ENCODE peak calls at places on chromosomes 1 and 21, in six cellular contexts. A is fibroblast of mammary gland; B is esophagus squamous epithelium; F is activated effector memory CD4-positive, alpha-beta T cell treated with Interleukin-2 at 50 U/mL for 16 hours; K is neural crest cell; P is lower leg skin. L is an unnamed sample.

GRCh38 chr1:66271216-66271903 is 262.6 kb upstream of the SGIP1 start:
- DNase-seq in A (peak; percentile 99), F (no peak), B (no peak), K (peak; percentile 37), P (peak; percentile 94), L (peak; percentile 99)

GRCh38 chr1:16126160-16126559 is 29.7 kb downstream of the EPHA2 start:
- DNase-seq in F (no peak), K (no peak), B (no peak), A (no peak), P (no peak), L (no peak)

GRCh38 chr1:185156321-185156853 is 366 bp downstream of the TRMT1L start:
- DNase-seq in A (no peak), K (no peak), F (no peak), B (no peak), P (peak; percentile 91), L (no peak)

GRCh38 chr21:41767606-41768370 is 936 bp upstream of the RIPK4 start:
- DNase-seq in B (no peak), A (no peak), K (no peak), P (no peak), F (no peak), L (peak; percentile 21)

GRCh38 chr1:32874860-32875793 is 4.4 kb upstream of the FNDC5 start:
- DNase-seq in A (no peak), P (peak; percentile 61), K (no peak), F (no peak), B (no peak), L (no peak)

GRCh38 chr1:165580931-165581871 is 37.4 kb downstream of the LRRC52 start:
- DNase-seq in A (peak; percentile 35), K (no peak), P (no peak), B (no peak), F (no peak), L (peak; percentile 29)

GRCh38 chr1:32239790-32240139 is 7.3 kb upstream of the FAM167B start:
- DNase-seq in A (no peak), B (no peak), K (no peak), P (no peak), F (no peak), L (no peak)

GRCh38 chr1:224615861-224616760 is at the start of gene CNIH3:
- DNase-seq in P (peak; percentile 85), F (no peak), B (no peak), K (peak; percentile 31), A (peak; percentile 84), L (peak; percentile 65)

GRCh38 chr1:53627031-53627430 is 111.9 kb downstream of the GLIS1 start:
- DNase-seq in K (no peak), A (no peak), P (peak; percentile 80), B (no peak), F (no peak), L (no peak)

GRCh38 chr1:202349263-202349928 is 897 bp downstream of the PPP1R12B start:
- DNase-seq in A (peak; percentile 79), B (no peak), F (no peak), K (no peak), P (no peak), L (peak; percentile 89)

GRCh38 chr1:94237291-94238226 is at the start of gene ARHGAP29:
- DNase-seq in K (peak; percentile 73), P (peak; percentile 94), F (no peak), B (no peak), A (peak; percentile 58), L (peak; percentile 76)

GRCh38 chr1:25616932-25617625 is 488 bp downstream of the MAN1C1 start:
- DNase-seq in A (no peak), B (no peak), P (peak; percentile 86), K (no peak), F (no peak), L (no peak)

GRCh38 chr1:192524223-192524622 is 51.4 kb upstream of the RGS1 start:
- DNase-seq in A (no peak), F (no peak), B (no peak), P (no peak), K (no peak), L (peak; percentile 31)

GRCh38 chr1:115811140-115811828 is 29.6 kb downstream of the NHLH2 start:
- DNase-seq in K (no peak), F (no peak), A (no peak), P (no peak), B (no peak), L (peak; percentile 4)

GRCh38 chr21:40841524-40842196 is 5.3 kb downstream of the DSCAM start:
- DNase-seq in P (no peak), A (no peak), K (peak; percentile 57), F (no peak), B (no peak), L (no peak)

GRCh38 chr1:167182571-167183320 is 37.9 kb upstream of the POU2F1 start:
- DNase-seq in F (no peak), B (no peak), A (no peak), K (no peak), P (no peak), L (no peak)

GRCh38 chr21:42263591-42264131 is 44.7 kb downstream of the ABCG1 start:
- DNase-seq in K (no peak), F (no peak), P (peak; percentile 91), A (no peak), B (no peak), L (peak; percentile 60)

GRCh38 chr1:182217071-182217470 is 155.6 kb upstream of the ZNF648 start:
- DNase-seq in A (peak; percentile 85), B (no peak), K (no peak), F (no peak), P (no peak), L (no peak)

GRCh38 chr1:206892351-206892984 is 4.8 kb upstream of the IL24 start:
- DNase-seq in P (no peak), F (no peak), K (no peak), B (no peak), A (peak; percentile 80), L (peak; percentile 77)

GRCh38 chr1:97567000-97567749 is 353.7 kb downstream of the DPYD start:
- DNase-seq in A (no peak), P (no peak), B (no peak), K (no peak), F (no peak), L (no peak)

L was measured in cardiac fibroblast.